ENCODE peak calls at places on chromosomes 2 and 18, in four cellular contexts. E, R, Z and F are unnamed samples.

GRCh38 chr2:235780410-235780809 is 286.6 kb downstream of the AGAP1 start:
- DNase-seq in E (no peak), R (no peak), Z (no peak), F (no peak)

GRCh38 chr2:74179063-74179865 is 585 bp upstream of the MOB1A start:
- DNase-seq in E (peak; percentile 10), R (no peak), Z (no peak), F (peak; percentile 69)

GRCh38 chr2:73218298-73218697 is 4.3 kb downstream of the SMYD5 start:
- DNase-seq in E (no peak), R (no peak), Z (no peak), F (peak; percentile 25)

GRCh38 chr18:57743008-57743407 is 60.1 kb downstream of the ATP8B1 start:
- DNase-seq in E (no peak), R (no peak), Z (peak; percentile 30), F (no peak)

GRCh38 chr2:67374481-67374880 is 22.7 kb upstream of the ETAA1 start:
- DNase-seq in E (no peak), R (no peak), Z (no peak), F (no peak)

GRCh38 chr2:26891-27290 is 19.4 kb downstream of the FAM110C start:
- DNase-seq in E (no peak), R (no peak), Z (no peak), F (no peak)

GRCh38 chr18:79048245-79048632 is 21.0 kb upstream of the ATP9B start:
- DNase-seq in E (no peak), R (no peak), Z (no peak), F (no peak)

GRCh38 chr2:241229563-241230401 is 41.3 kb downstream of the ANO7 start:
- DNase-seq in E (no peak), R (no peak), Z (no peak), F (no peak)

GRCh38 chr2:96116424-96116878 is at the start of gene ADRA2B:
- DNase-seq in E (peak; percentile 82), R (peak; percentile 76), Z (no peak), F (peak; percentile 27)

GRCh38 chr2:113818382-113818951 is 62.0 kb upstream of the SLC35F5 start:
- DNase-seq in E (no peak), R (peak; percentile 76), Z (peak; percentile 98), F (peak; percentile 35)

GRCh38 chr2:238985036-238985729 is 137.3 kb downstream of the TWIST2 start:
- DNase-seq in E (no peak), R (no peak), Z (no peak), F (no peak)

GRCh38 chr18:52716926-52717325 is 376.9 kb downstream of the DCC start:
- DNase-seq in E (no peak), R (peak; percentile 0), Z (no peak), F (peak; percentile 17)

GRCh38 chr2:64681479-64681967 is 27.8 kb upstream of the SERTAD2 start:
- DNase-seq in E (no peak), R (no peak), Z (no peak), F (no peak)

GRCh38 chr2:183614797-183615429 is 490.7 kb downstream of the NUP35 start:
- DNase-seq in E (no peak), R (no peak), Z (no peak), F (no peak)

GRCh38 chr2:177724398-177725287 is 332.1 kb downstream of the AGPS start:
- DNase-seq in E (peak; percentile 31), R (peak; percentile 61), Z (peak; percentile 7), F (peak; percentile 58)

GRCh38 chr2:39725401-39725800 is 53.7 kb downstream of the THUMPD2 start:
- DNase-seq in E (no peak), R (no peak), Z (no peak), F (no peak)

GRCh38 chr18:60975419-60975818 is 357.8 kb upstream of the CDH20 start:
- DNase-seq in E (no peak), R (no peak), Z (no peak), F (no peak)

GRCh38 chr2:197946562-197946961 is 142.2 kb downstream of the PLCL1 start:
- DNase-seq in E (no peak), R (no peak), Z (no peak), F (peak; percentile 37)

GRCh38 chr2:132669854-132670103 is 226 bp downstream of the LYPD1 start:
- DNase-seq in E (no peak), R (peak; percentile 37), Z (no peak), F (no peak)

GRCh38 chr2:132670961-132671781 is 1.2 kb upstream of the LYPD1 start:
- DNase-seq in E (no peak), R (peak; percentile 33), Z (peak; percentile 84), F (no peak)

GRCh38 chr2:132668189-132668833 is 1.7 kb downstream of the LYPD1 start:
- DNase-seq in E (no peak), R (no peak), Z (no peak), F (no peak)

GRCh38 chr2:132668986-132669853 is 785 bp downstream of the LYPD1 start:
- DNase-seq in E (no peak), R (peak; percentile 14), Z (no peak), F (no peak)

GRCh38 chr2:132670104-132670960 is at the start of gene LYPD1:
- DNase-seq in E (no peak), R (peak; percentile 64), Z (no peak), F (no peak)
- H3K4me3 ChIP-seq in E (no peak within 1 kb of the TSS), R (peak within 1 kb of the TSS; percentile 75), Z (peak within 1 kb of the TSS; percentile 76), F (peak within 1 kb of the TSS; percentile 59)

DNA sequence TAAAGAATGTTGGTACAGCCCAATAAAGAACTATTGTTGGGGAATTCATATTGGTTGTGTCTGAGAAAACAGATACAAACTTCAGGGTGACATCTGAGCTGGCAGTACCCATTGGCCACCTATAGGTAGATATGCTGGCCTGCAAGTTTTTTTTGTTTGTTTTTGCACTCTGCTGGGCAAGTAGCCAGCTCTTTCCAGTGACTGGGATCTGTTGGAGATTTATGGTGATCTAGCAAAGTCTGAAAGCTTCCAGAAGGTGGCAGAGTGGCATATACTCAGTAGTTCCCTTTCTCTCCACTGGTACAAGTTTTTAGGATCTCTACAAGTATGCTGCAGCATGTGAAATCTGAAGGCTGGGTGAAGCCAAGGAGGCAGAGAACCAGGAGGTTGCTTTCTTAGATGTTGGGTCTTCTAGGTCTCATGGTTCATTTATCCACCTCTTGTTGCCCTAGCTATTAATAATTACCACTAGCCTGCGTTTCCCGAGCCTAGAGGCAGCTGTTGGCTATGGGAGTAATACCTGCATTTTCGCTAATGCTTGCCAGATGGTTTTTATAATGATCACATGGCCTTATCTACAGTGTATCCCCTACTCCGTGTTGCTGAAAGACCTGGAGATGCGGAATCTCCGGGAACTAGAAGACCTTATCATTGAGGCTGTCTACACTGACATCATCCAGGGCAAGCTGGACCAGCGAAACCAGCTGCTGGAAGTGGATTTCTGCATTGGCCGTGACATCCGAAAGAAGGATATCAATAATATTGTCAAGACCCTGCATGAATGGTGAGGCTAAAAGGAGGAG is 9.5 kb downstream of the COPS7B start:
- DNase-seq in E (no peak), R (peak; percentile 74), Z (peak; percentile 34), F (no peak)
- H3K4me3 ChIP-seq in E (no peak overlapping the region), R (no peak overlapping the region), Z (no peak overlapping the region), F (no peak overlapping the region)

GRCh38 chr2:227867386-227867785 is 4.0 kb upstream of the DAW1 start:
- DNase-seq in E (no peak), R (no peak), Z (no peak), F (peak; percentile 87)

GRCh38 chr2:227872676-227873075 is 1.2 kb downstream of the DAW1 start:
- DNase-seq in E (no peak), R (no peak), Z (no peak), F (peak; percentile 79)

GRCh38 chr2:227865281-227865680 is 6.2 kb upstream of the DAW1 start:
- DNase-seq in E (no peak), R (no peak), Z (no peak), F (no peak)

GRCh38 chr2:227871375-227871788 is at the start of gene DAW1:
- DNase-seq in E (peak; percentile 26), R (peak; percentile 62), Z (no peak), F (peak; percentile 77)

DNA sequence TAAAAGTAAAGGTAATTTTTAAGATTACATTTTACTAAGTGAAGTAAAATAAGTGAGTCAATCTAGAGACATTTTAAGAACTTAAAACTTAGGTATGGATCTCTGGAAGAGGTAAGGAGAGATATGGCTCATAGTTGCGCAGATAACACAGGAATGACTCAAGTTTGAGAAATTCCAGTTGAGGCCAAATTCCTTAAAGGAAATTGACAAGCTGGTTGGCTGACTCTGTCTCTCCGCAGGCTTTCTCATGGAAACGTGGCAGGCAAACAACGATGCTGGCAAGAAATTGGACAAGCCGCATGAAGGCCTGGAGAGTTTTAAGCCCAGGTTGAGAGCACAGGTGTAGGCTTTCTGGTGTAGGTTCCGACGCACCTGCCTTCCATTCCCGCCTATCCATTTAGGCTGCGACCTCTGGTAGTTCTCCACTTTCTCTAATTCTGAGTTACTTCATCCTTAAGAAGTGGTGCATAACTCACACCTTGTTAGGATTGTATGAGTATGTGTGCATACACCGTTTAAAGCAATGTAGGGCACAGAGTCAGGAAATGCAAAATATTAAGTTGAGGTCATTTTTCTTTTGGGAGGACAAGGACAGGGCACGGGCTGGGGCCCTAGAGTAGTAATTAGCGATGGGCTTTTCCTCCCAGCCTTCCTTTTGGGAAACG is 589 bp upstream of the DAW1 start:
- DNase-seq in E (no peak), R (peak; percentile 65), Z (peak; percentile 71), F (peak; percentile 99)
- H3K4me3 ChIP-seq in E (no peak overlapping the region), R (peak overlapping the region; percentile 45), Z (peak overlapping the region; percentile 55), F (peak overlapping the region; percentile 38)

GRCh38 chr2:227161947-227162346 is 2.1 kb downstream of the COL4A4 start:
- DNase-seq in E (no peak), R (no peak), Z (no peak), F (no peak)

GRCh38 chr2:227163998-227164744 is at the start of the genes COL4A3 and COL4A4:
- DNase-seq in E (no peak), R (peak; percentile 64), Z (no peak), F (no peak)

GRCh38 chr2:227163445-227163997 is 484 bp downstream of the COL4A4 start:
- DNase-seq in E (no peak), R (no peak), Z (no peak), F (no peak)

GRCh38 chr2:227160164-227160563 is 3.8 kb downstream of the COL4A4 start:
- DNase-seq in E (no peak), R (no peak), Z (no peak), F (no peak)

DNA sequence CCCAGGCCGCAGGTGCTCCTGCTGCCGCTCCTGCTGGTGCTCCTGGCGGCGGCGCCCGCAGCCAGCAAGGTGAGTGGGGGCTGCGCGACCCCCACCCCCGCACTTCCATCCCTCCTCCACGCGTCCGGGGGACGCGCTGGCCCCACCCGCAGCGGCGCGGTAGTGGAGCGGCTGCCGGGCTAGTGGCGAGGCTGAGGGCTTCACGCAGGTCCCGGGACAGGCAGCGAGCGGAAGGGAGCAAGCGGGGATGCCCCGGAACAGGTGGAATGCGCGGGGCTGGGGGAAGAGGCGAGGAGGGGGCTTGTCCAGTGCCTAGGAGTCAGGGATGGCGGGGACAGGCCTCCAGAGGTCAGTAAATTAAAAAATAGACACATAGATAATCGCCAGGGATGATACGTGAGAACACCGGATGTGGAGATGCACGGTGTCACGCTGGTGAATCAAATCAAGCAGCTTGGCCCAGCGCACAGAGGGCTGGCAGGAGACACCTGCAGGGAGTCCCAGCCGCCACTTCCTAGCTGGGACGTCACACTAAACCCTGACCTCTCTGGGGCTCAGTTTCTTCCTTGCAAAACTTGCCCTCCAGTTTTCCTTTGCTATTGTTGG is 424 bp downstream of the COL4A3 start:
- DNase-seq in E (no peak), R (peak; percentile 33), Z (no peak), F (peak; percentile 13)
- H3K4me3 ChIP-seq in E (peak overlapping the region; percentile 15), R (peak overlapping the region; percentile 75), Z (no peak overlapping the region), F (peak overlapping the region; percentile 63)